ENCODE peak calls at places on chromosomes 3 and 15, in nine cellular contexts. Q, I, J, B, H, V, G, L and X are unnamed samples.

GRCh38 chr15:57418640-57419039 is 42.3 kb downstream of the CGNL1 start:
- DNase-seq in Q (no peak), G (no peak), H (no peak), B (no peak), I (no peak), J (no peak), L (no peak), V (no peak), X (no peak)

GRCh38 chr3:129013491-129013891 is 12.4 kb downstream of the EFCC1 start:
- DNase-seq in I (no peak), H (peak; percentile 17), V (no peak), L (no peak), Q (no peak), J (no peak), G (no peak), B (no peak), X (no peak)

GRCh38 chr3:120410541-120410940 is 40.3 kb downstream of the FSTL1 start:
- DNase-seq in I (no peak), V (no peak), G (no peak), H (no peak), J (no peak), B (no peak), L (no peak), Q (no peak), X (no peak)

GRCh38 chr3:185365281-185366211 is 2.6 kb downstream of the MAP3K13 start:
- DNase-seq in L (no peak), B (peak; percentile 29), V (no peak), G (peak; percentile 68), J (no peak), I (no peak), H (peak; percentile 45), Q (no peak), X (no peak)

GRCh38 chr3:171181907-171182690 is 155.6 kb upstream of the SLC2A2 start:
- DNase-seq in I (no peak), Q (no peak), V (peak; percentile 68), G (peak; percentile 73), H (no peak), L (no peak), B (no peak), J (no peak), X (no peak)

GRCh38 chr3:178454714-178455113 is 81.5 kb upstream of the KCNMB2 start:
- DNase-seq in J (no peak), B (peak; percentile 27), Q (peak; percentile 88), I (peak; percentile 79), G (peak; percentile 67), V (no peak), H (no peak), L (no peak), X (no peak)

GRCh38 chr3:9111349-9112265 is 137.8 kb downstream of the SRGAP3 start:
- DNase-seq in L (no peak), G (no peak), V (peak; percentile 54), H (no peak), B (peak; percentile 49), J (no peak), Q (peak; percentile 81), I (peak; percentile 27), X (no peak)

GRCh38 chr15:25177955-25178801 is 223.4 kb downstream of the SNRPN start:
- DNase-seq in V (peak; percentile 2), L (peak; percentile 39), G (no peak), B (peak; percentile 6), J (no peak), H (no peak), Q (peak; percentile 45), I (peak; percentile 2), X (no peak)

GRCh38 chr15:48084759-48085420 is 35.9 kb upstream of the SLC24A5 start:
- DNase-seq in Q (no peak), V (no peak), G (peak; percentile 37), I (no peak), B (no peak), J (no peak), L (no peak), H (peak; percentile 31), X (no peak)

GRCh38 chr3:185655426-185656320 is 69.6 kb downstream of the SENP2 start:
- DNase-seq in J (no peak), L (no peak), Q (peak; percentile 69), G (no peak), B (no peak), H (no peak), I (no peak), V (peak; percentile 81), X (no peak)

GRCh38 chr15:42085721-42086120 is 8.6 kb downstream of the PLA2G4D start:
- DNase-seq in Q (no peak), B (no peak), H (no peak), J (no peak), V (no peak), I (no peak), G (no peak), L (no peak), X (no peak)

GRCh38 chr3:134373942-134374790 is at the start of gene AMOTL2:
- DNase-seq in J (peak; percentile 82), V (peak; percentile 85), I (peak; percentile 92), L (peak; percentile 90), Q (peak; percentile 95), B (peak; percentile 82), H (peak; percentile 68), G (peak; percentile 78), X (peak; percentile 89)

GRCh38 chr3:42804831-42805821 is 836 bp upstream of the HIGD1A start:
- DNase-seq in L (peak; percentile 69), B (no peak), I (no peak), G (no peak), V (peak; percentile 17), Q (peak; percentile 73), H (no peak), J (no peak), X (no peak)

GRCh38 chr3:46090161-46090591 is 62.9 kb upstream of the XCR1 start:
- DNase-seq in I (no peak), G (peak; percentile 93), L (no peak), J (no peak), Q (no peak), V (no peak), B (no peak), H (no peak), X (no peak)

GRCh38 chr3:154421067-154421466 is 8.9 kb downstream of the GPR149 start:
- DNase-seq in I (no peak), G (peak; percentile 9), B (no peak), Q (no peak), V (no peak), H (peak; percentile 44), J (no peak), L (no peak), X (no peak)

GRCh38 chr3:129650256-129650872 is 43.9 kb upstream of the PLXND1 start:
- DNase-seq in G (peak; percentile 79), V (peak; percentile 66), H (peak; percentile 43), L (peak; percentile 83), J (peak; percentile 61), B (peak; percentile 85), I (peak; percentile 73), Q (peak; percentile 86), X (peak; percentile 58)

GRCh38 chr3:24120434-24120833 is 175.3 kb downstream of the NR1D2 start:
- DNase-seq in Q (no peak), B (no peak), G (no peak), L (no peak), H (no peak), J (no peak), V (no peak), I (no peak), X (no peak)

GRCh38 chr3:172562881-172563835 is 39.9 kb upstream of the TNFSF10 start:
- DNase-seq in B (peak; percentile 65), Q (peak; percentile 74), J (peak; percentile 59), H (no peak), L (no peak), G (peak; percentile 95), I (peak; percentile 62), V (peak; percentile 44), X (peak; percentile 25)

GRCh38 chr3:52423214-52423613 is 21.7 kb downstream of the SEMA3G start:
- DNase-seq in G (no peak), V (peak; percentile 3), J (no peak), B (no peak), I (no peak), Q (peak; percentile 41), L (peak; percentile 40), H (no peak), X (no peak)

GRCh38 chr3:48436477-48436787 is 3.5 kb downstream of the CCDC51 start:
- DNase-seq in Q (no peak), I (no peak), G (no peak), B (no peak), L (no peak), V (no peak), J (no peak), H (no peak), X (no peak)
- TF ChIP-seq CTCF in Q (no peak), I (no peak), G (no peak), B (no peak), L (no peak), V (no peak), J (no peak), H (no peak), X (no peak)

GRCh38 chr15:35522061-35522460 is 23.9 kb downstream of the DPH6 start:
- DNase-seq in L (no peak), G (no peak), Q (no peak), H (no peak), V (no peak), B (no peak), J (no peak), I (no peak), X (no peak)
- H3K4me3 ChIP-seq in L (no peak overlapping the region), G (no peak overlapping the region), Q (no peak overlapping the region), H (no peak overlapping the region), V (no peak overlapping the region), B (no peak overlapping the region), J (no peak overlapping the region), I (no peak overlapping the region), X (no peak overlapping the region)

GRCh38 chr3:71956716-71957115 is 171.8 kb upstream of the PROK2 start:
- DNase-seq in H (no peak), J (no peak), I (no peak), V (no peak), Q (no peak), G (no peak), B (no peak), L (no peak), X (no peak)
- TF ChIP-seq CTCF in H (no peak), J (no peak), I (no peak), V (no peak), Q (no peak), G (no peak), B (no peak), L (no peak), X (no peak)

GRCh38 chr15:45118996-45119395 is 4.9 kb downstream of the DUOXA2 start:
- DNase-seq in B (no peak), Q (no peak), H (no peak), G (no peak), L (no peak), V (no peak), I (no peak), J (no peak), X (no peak)

GRCh38 chr15:45117327-45118130 is 3.4 kb downstream of the DUOXA2 start:
- DNase-seq in G (no peak), V (no peak), J (no peak), L (no peak), Q (no peak), B (no peak), I (no peak), H (no peak), X (no peak)

GRCh38 chr15:45116482-45117326 is 2.6 kb downstream of the DUOXA2 start:
- DNase-seq in J (no peak), H (no peak), I (no peak), V (no peak), G (no peak), B (no peak), L (no peak), Q (no peak), X (no peak)

GRCh38 chr15:45116006-45116481 is 1.9 kb downstream of the DUOXA2 start:
- DNase-seq in J (no peak), V (no peak), H (no peak), I (no peak), B (no peak), L (no peak), G (no peak), Q (no peak), X (no peak)

GRCh38 chr15:45118131-45118588 is 4.0 kb downstream of the DUOXA2 start:
- DNase-seq in V (peak; percentile 92), J (peak; percentile 44), Q (peak; percentile 83), L (peak; percentile 87), G (peak; percentile 77), B (peak; percentile 82), H (peak; percentile 84), I (peak; percentile 89), X (peak; percentile 63)
- H3K4me3 ChIP-seq in V (no peak overlapping the region), J (peak overlapping the region; percentile 18), Q (peak overlapping the region; percentile 3), L (peak overlapping the region; percentile 13), G (no peak overlapping the region), B (no peak overlapping the region), H (no peak overlapping the region), I (peak overlapping the region; percentile 44), X (no peak overlapping the region)